ENCODE peak calls at places on chromosomes 7 and 10, in ten cellular contexts. Q is body of pancreas, I is aorta, G is Panc1, S is right lobe of liver, E is neural progenitor cell, V is heart left ventricle, X is small intestine, B is colonic mucosa, O is transverse colon. T is an unnamed sample.
A peak's percentile ranks its signal among the peaks of the same experiment; 100 is the strongest.

GRCh38 chr7:120131096-120131839 is 141.7 kb upstream of the KCND2 start:
- DNase-seq in Q (no peak), I (no peak), G (no peak), S (no peak), E (no peak), V (no peak), X (no peak), B (no peak), O (no peak), T (no peak)

GRCh38 chr10:106612381-106612780 is 552.1 kb downstream of the SORCS1 start:
- DNase-seq in Q (no peak), I (no peak), G (no peak), S (no peak), E (no peak), V (no peak), X (no peak), B (no peak), O (no peak), T (no peak)

GRCh38 chr7:20220824-20221547 is 3.8 kb upstream of the MACC1 start:
- DNase-seq in Q (no peak), I (no peak), G (no peak), S (no peak), E (no peak), V (no peak), X (no peak), B (no peak), O (peak; percentile 24), T (no peak)

GRCh38 chr10:7152982-7153381 is 257.9 kb downstream of the SFMBT2 start:
- DNase-seq in Q (no peak), I (no peak), G (no peak), S (no peak), E (no peak), V (no peak), X (no peak), B (no peak), O (no peak), T (no peak)

GRCh38 chr7:128841961-128842673 is 11.9 kb downstream of the FLNC start:
- DNase-seq in Q (peak; percentile 42), I (peak; percentile 85), G (no peak), S (peak; percentile 55), E (peak; percentile 77), V (peak; percentile 59), X (peak; percentile 49), B (peak; percentile 53), O (peak; percentile 53), T (peak; percentile 74)

GRCh38 chr7:156651472-156651871 is 10.9 kb downstream of the RNF32 start:
- DNase-seq in Q (no peak), I (no peak), G (no peak), S (no peak), E (no peak), V (no peak), X (no peak), B (no peak), O (no peak), T (no peak)

GRCh38 chr7:114759347-114760062 is 162.4 kb upstream of the MDFIC start:
- DNase-seq in Q (no peak), I (no peak), G (no peak), S (no peak), E (peak; percentile 6), V (no peak), X (peak; percentile 2), B (peak; percentile 29), O (no peak), T (no peak)

GRCh38 chr10:132477398-132478340 is 59.9 kb upstream of the INPP5A start:
- DNase-seq in Q (peak; percentile 9), I (peak; percentile 65), G (no peak), S (peak; percentile 45), E (peak; percentile 78), V (peak; percentile 9), X (no peak), B (no peak), O (peak; percentile 2), T (no peak)

GRCh38 chr10:971150-971542 is 17.1 kb upstream of the GTPBP4 start:
- DNase-seq in Q (peak; percentile 42), I (no peak), G (no peak), S (no peak), E (no peak), V (peak; percentile 57), X (no peak), B (no peak), O (no peak), T (no peak)

GRCh38 chr7:129489491-129489890 is 12.8 kb upstream of the SMKR1 start:
- DNase-seq in Q (no peak), I (no peak), G (no peak), S (no peak), E (no peak), V (no peak), X (no peak), B (no peak), O (no peak), T (no peak)

GRCh38 chr7:21305455-21306235 is 122.2 kb upstream of the SP4 start:
- DNase-seq in Q (no peak), I (no peak), G (no peak), S (no peak), E (no peak), V (no peak), X (no peak), B (no peak), O (no peak), T (peak; percentile 25)

GRCh38 chr10:78263521-78263988 is 229.9 kb downstream of the RPS24 start:
- DNase-seq in Q (no peak), I (no peak), G (no peak), S (no peak), E (no peak), V (no peak), X (no peak), B (no peak), O (no peak), T (no peak)

GRCh38 chr7:100676501-100677306 is 3.2 kb downstream of the GNB2 start:
- DNase-seq in Q (no peak), I (no peak), G (no peak), S (no peak), E (no peak), V (no peak), X (no peak), B (no peak), O (peak; percentile 15), T (no peak)

GRCh38 chr7:82729172-82730030 is 285.8 kb upstream of the CACNA2D1 start:
- DNase-seq in Q (no peak), I (no peak), G (peak; percentile 33), S (no peak), E (peak; percentile 49), V (no peak), X (peak; percentile 51), B (no peak), O (no peak), T (peak; percentile 53)

DNA sequence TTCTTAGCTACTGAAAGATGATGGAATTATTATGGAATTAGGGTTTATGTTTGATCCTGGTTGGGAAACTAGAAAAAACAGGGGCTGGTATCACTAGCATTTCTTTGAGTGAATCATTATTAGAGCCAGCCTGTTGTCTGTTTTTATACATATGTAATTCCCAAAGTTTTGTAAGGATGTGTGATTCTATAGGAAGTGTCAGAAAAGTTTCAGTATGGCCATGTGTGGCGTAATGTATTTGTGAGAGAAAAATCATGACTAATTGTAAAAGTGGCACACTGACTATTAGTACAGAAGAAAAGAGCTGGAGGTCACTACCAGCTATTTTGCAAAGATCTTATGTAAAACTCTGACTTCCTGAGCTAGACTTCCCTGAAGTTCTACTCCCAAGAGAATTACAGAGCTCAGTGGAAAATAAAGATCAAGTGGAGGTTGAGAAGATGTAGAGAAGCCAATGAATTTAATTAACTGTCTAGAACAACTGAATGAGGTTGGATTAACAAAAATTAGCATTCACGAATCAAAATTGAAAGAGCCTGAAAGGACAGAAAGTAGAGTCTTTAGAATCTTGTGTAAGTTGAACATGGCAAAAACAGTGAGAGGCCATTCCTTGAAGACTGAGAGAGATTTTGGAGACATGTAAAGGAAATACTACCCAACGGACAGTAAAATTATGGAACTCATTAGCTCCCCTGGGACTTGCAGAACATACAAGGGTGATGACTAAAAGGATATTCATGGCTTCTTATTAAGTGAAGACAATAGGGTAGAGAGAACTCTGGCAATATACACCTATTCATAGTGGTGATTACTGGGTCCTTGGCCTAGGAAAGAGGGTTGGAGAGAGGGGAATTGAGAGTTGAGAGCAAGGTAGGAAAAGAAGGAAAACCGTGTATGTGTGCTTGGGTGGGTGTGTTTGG is 12.5 kb downstream of the ZNF365 start:
- DNase-seq in Q (no peak), I (no peak), G (no peak), S (no peak), E (no peak), V (no peak), X (no peak), B (no peak), O (no peak), T (no peak)
- H3K4me3 ChIP-seq in Q (no peak overlapping the region), I (no peak overlapping the region), G (no peak overlapping the region), S (no peak overlapping the region), E (no peak overlapping the region), V (no peak overlapping the region), X (no peak overlapping the region), B (no peak overlapping the region), O (no peak overlapping the region), T (no peak overlapping the region)

GRCh38 chr7:69189406-69189805 is 408.9 kb upstream of the AUTS2 start:
- DNase-seq in Q (no peak), I (no peak), G (no peak), S (no peak), E (no peak), V (no peak), X (no peak), B (no peak), O (no peak), T (no peak)
- H3K9me3 ChIP-seq in Q (no peaks in the 10 kb centered on the region), I (peaks cover 2% of the 10 kb centered on the region), G (no peaks in the 10 kb centered on the region), S (no peaks in the 10 kb centered on the region), E (no peaks in the 10 kb centered on the region), V (no peaks in the 10 kb centered on the region), X (no peaks in the 10 kb centered on the region), B (no peaks in the 10 kb centered on the region), O (no peaks in the 10 kb centered on the region), T (no peaks in the 10 kb centered on the region)

GRCh38 chr10:10233256-10233655 is 784.4 kb upstream of the CELF2 start:
- DNase-seq in Q (no peak), I (no peak), G (no peak), S (no peak), E (no peak), V (no peak), X (no peak), B (no peak), O (no peak), T (no peak)
- H3K36me3 ChIP-seq in Q (no peaks in the 10 kb centered on the region), I (no peaks in the 10 kb centered on the region), G (no peaks in the 10 kb centered on the region), S (no peaks in the 10 kb centered on the region), E (no peaks in the 10 kb centered on the region), V (no peaks in the 10 kb centered on the region), X (no peaks in the 10 kb centered on the region), B (no peaks in the 10 kb centered on the region), O (no peaks in the 10 kb centered on the region), T (no peaks in the 10 kb centered on the region)

GRCh38 chr7:50068026-50068425 is 25.0 kb downstream of the ZPBP start:
- DNase-seq in Q (peak; percentile 53), I (no peak), G (no peak), S (no peak), E (peak; percentile 4), V (no peak), X (peak; percentile 54), B (peak; percentile 27), O (peak; percentile 20), T (no peak)

GRCh38 chr7:50068850-50069551 is 24.0 kb downstream of the ZPBP start:
- DNase-seq in Q (peak; percentile 64), I (no peak), G (peak; percentile 8), S (no peak), E (no peak), V (no peak), X (peak; percentile 69), B (peak; percentile 57), O (peak; percentile 28), T (peak; percentile 20)

GRCh38 chr7:50073093-50073492 is 20.0 kb downstream of the ZPBP start:
- DNase-seq in Q (no peak), I (no peak), G (no peak), S (no peak), E (no peak), V (no peak), X (no peak), B (no peak), O (no peak), T (no peak)

GRCh38 chr7:50069613-50070012 is 23.4 kb downstream of the ZPBP start:
- DNase-seq in Q (peak; percentile 30), I (no peak), G (no peak), S (no peak), E (no peak), V (no peak), X (peak; percentile 47), B (no peak), O (no peak), T (no peak)
- H3K4me3 ChIP-seq in Q (peak overlapping the region; percentile 10), I (peak overlapping the region; percentile 79), G (peak overlapping the region; percentile 53), S (peak overlapping the region; percentile 53), E (no peak overlapping the region), V (peak overlapping the region; percentile 6), X (peak overlapping the region; percentile 53), B (peak overlapping the region; percentile 42), O (peak overlapping the region; percentile 5), T (no peak overlapping the region)